ENCODE peak calls at places on chromosomes 12 and 14, in eight cellular contexts. G is dermis microvascular lymphatic vessel endothelial cell, U is OCI-LY7, E is T-helper 1 cell, H is Caco-2, F is ACHN, V is C1 segment of cervical spinal cord, T is posterior vena cava. Z is an unnamed sample.

GRCh38 chr12:51666696-51667095 is 75.7 kb downstream of the SCN8A start:
- DNase-seq in G (no peak), U (no peak), E (no peak), H (no peak), F (no peak), V (no peak), T (no peak), Z (no peak)

GRCh38 chr12:115191342-115191741 is 507.4 kb upstream of the TBX3 start:
- DNase-seq in G (no peak), U (no peak), E (no peak), H (no peak), F (no peak), V (no peak), T (no peak), Z (no peak)

GRCh38 chr12:110917467-110917866 is 2.9 kb downstream of the MYL2 start:
- DNase-seq in G (peak; percentile 27), U (no peak), E (no peak), H (no peak), F (peak; percentile 90), V (no peak), T (no peak), Z (no peak)

GRCh38 chr14:101705733-101706508 is 55.6 kb upstream of the PPP2R5C start:
- DNase-seq in G (no peak), U (no peak), E (peak; percentile 44), H (peak; percentile 60), F (no peak), V (no peak), T (peak; percentile 91), Z (no peak)

GRCh38 chr14:44700694-44701093 is 193.6 kb upstream of the FSCB start:
- DNase-seq in G (no peak), U (no peak), E (no peak), H (no peak), F (no peak), V (no peak), T (no peak), Z (no peak)

GRCh38 chr12:105235747-105236476 is at the start of gene APPL2:
- DNase-seq in G (peak; percentile 77), U (peak; percentile 93), E (peak; percentile 62), H (peak; percentile 90), F (peak; percentile 96), V (peak; percentile 88), T (peak; percentile 98), Z (no peak)

GRCh38 chr14:105150368-105151111 is 18.0 kb downstream of the JAG2 start:
- DNase-seq in G (no peak), U (no peak), E (no peak), H (no peak), F (no peak), V (no peak), T (peak; percentile 79), Z (no peak)

GRCh38 chr14:29716150-29716549 is 211.5 kb downstream of the PRKD1 start:
- DNase-seq in G (no peak), U (no peak), E (no peak), H (no peak), F (no peak), V (no peak), T (no peak), Z (no peak)

GRCh38 chr12:23337213-23337612 is 612.3 kb downstream of the SOX5 start:
- DNase-seq in G (no peak), U (no peak), E (no peak), H (no peak), F (no peak), V (no peak), T (no peak), Z (no peak)

GRCh38 chr12:15477761-15478160 is 155.5 kb downstream of the PTPRO start:
- DNase-seq in G (no peak), U (no peak), E (no peak), H (no peak), F (no peak), V (no peak), T (no peak), Z (no peak)

GRCh38 chr12:82954064-82954463 is 267.4 kb downstream of the TMTC2 start:
- DNase-seq in G (no peak), U (no peak), E (no peak), H (no peak), F (no peak), V (no peak), T (no peak), Z (no peak)

GRCh38 chr14:102500190-102500661 is 9.3 kb downstream of the ANKRD9 start:
- DNase-seq in G (no peak), U (no peak), E (no peak), H (no peak), F (no peak), V (no peak), T (no peak), Z (peak; percentile 64)

GRCh38 chr12:65311260-65311659 is 32.8 kb downstream of the MSRB3 start:
- DNase-seq in G (no peak), U (no peak), E (no peak), H (no peak), F (no peak), V (no peak), T (no peak), Z (no peak)

GRCh38 chr12:50514526-50515276 is 9.9 kb downstream of the DIP2B start:
- DNase-seq in G (no peak), U (peak; percentile 44), E (no peak), H (no peak), F (no peak), V (no peak), T (no peak), Z (no peak)

GRCh38 chr12:95202691-95203476 is 14.4 kb downstream of the FGD6 start:
- DNase-seq in G (no peak), U (no peak), E (no peak), H (no peak), F (no peak), V (no peak), T (no peak), Z (no peak)

GRCh38 chr12:42283739-42284138 is 42.2 kb downstream of the ZCRB1 start:
- DNase-seq in G (no peak), U (no peak), E (no peak), H (no peak), F (no peak), V (no peak), T (no peak), Z (no peak)

GRCh38 chr14:55756563-55756962 is 176.6 kb downstream of the KTN1 start:
- DNase-seq in G (no peak), U (no peak), E (no peak), H (no peak), F (no peak), V (no peak), T (no peak), Z (no peak)

GRCh38 chr12:51590347-51591019 is 550 bp upstream of the SCN8A start:
- DNase-seq in G (no peak), U (peak; percentile 90), E (peak; percentile 39), H (peak; percentile 97), F (peak; percentile 86), V (peak; percentile 38), T (peak; percentile 83), Z (no peak)